ENCODE peak calls at places on chromosomes 13 and 19, in ten cellular contexts. One of them, this sample, is unnamed. For H3K4me1, the result is how much of the 10 kb centered on the place peaks cover.

GRCh38 chr13:21137696-21138095 is 38.7 kb downstream of the SKA3 start:
- DNase-seq in GM23248: peak
- DNase-seq in stomach: no peak
- DNase-seq in H9: no peak
- DNase-seq in colonic mucosa: no peak
- DNase-seq in Caco-2: no peak
- DNase-seq in neuronal stem cell: no peak
- DNase-seq in spleen: no peak
- DNase-seq in CD8-positive, alpha-beta T cell: no peak
- DNase-seq in ascending aorta: no peak
- DNase-seq in this sample: no peak

GRCh38 chr19:46107371-46107770 is 17.1 kb downstream of the IGFL3 start:
- DNase-seq in H9: no peak
- DNase-seq in neuronal stem cell: no peak
- DNase-seq in ascending aorta: no peak
- DNase-seq in colonic mucosa: no peak
- DNase-seq in GM23248: peak
- DNase-seq in spleen: no peak
- DNase-seq in stomach: no peak
- DNase-seq in CD8-positive, alpha-beta T cell: no peak
- DNase-seq in Caco-2: no peak
- DNase-seq in this sample: no peak

GRCh38 chr19:49896863-49897621 is at the start of gene IL4I1:
- DNase-seq in Caco-2: no peak
- DNase-seq in GM23248: peak
- DNase-seq in H9: no peak
- DNase-seq in stomach: no peak
- DNase-seq in CD8-positive, alpha-beta T cell: peak
- DNase-seq in spleen: peak
- DNase-seq in neuronal stem cell: no peak
- DNase-seq in ascending aorta: peak
- DNase-seq in colonic mucosa: no peak
- DNase-seq in this sample: no peak

GRCh38 chr13:111202149-111202548 is 87.0 kb downstream of the ARHGEF7 start:
- DNase-seq in stomach: no peak
- DNase-seq in spleen: no peak
- DNase-seq in GM23248: no peak
- DNase-seq in CD8-positive, alpha-beta T cell: no peak
- DNase-seq in colonic mucosa: no peak
- DNase-seq in Caco-2: no peak
- DNase-seq in neuronal stem cell: no peak
- DNase-seq in H9: no peak
- DNase-seq in ascending aorta: no peak
- DNase-seq in this sample: no peak

GRCh38 chr19:34365463-34366401 is 736 bp downstream of the GPI start:
- DNase-seq in colonic mucosa: peak
- DNase-seq in stomach: peak
- DNase-seq in H9: peak
- DNase-seq in spleen: peak
- DNase-seq in neuronal stem cell: no peak
- DNase-seq in CD8-positive, alpha-beta T cell: no peak
- DNase-seq in GM23248: peak
- DNase-seq in ascending aorta: no peak
- DNase-seq in Caco-2: no peak
- DNase-seq in this sample: no peak

GRCh38 chr13:77397636-77398035 is 70.7 kb upstream of the MYCBP2 start:
- DNase-seq in GM23248: peak
- DNase-seq in H9: no peak
- DNase-seq in stomach: no peak
- DNase-seq in CD8-positive, alpha-beta T cell: no peak
- DNase-seq in colonic mucosa: no peak
- DNase-seq in Caco-2: no peak
- DNase-seq in ascending aorta: no peak
- DNase-seq in spleen: no peak
- DNase-seq in neuronal stem cell: no peak
- DNase-seq in this sample: no peak

GRCh38 chr13:66180806-66181205 is 1049.3 kb downstream of the PCDH9 start:
- DNase-seq in stomach: no peak
- DNase-seq in colonic mucosa: no peak
- DNase-seq in Caco-2: no peak
- DNase-seq in neuronal stem cell: no peak
- DNase-seq in H9: no peak
- DNase-seq in CD8-positive, alpha-beta T cell: no peak
- DNase-seq in ascending aorta: no peak
- DNase-seq in spleen: no peak
- DNase-seq in GM23248: no peak
- DNase-seq in this sample: no peak

GRCh38 chr19:4415352-4415751 is 12.9 kb downstream of the CHAF1A start:
- DNase-seq in neuronal stem cell: no peak
- DNase-seq in colonic mucosa: no peak
- DNase-seq in GM23248: peak
- DNase-seq in stomach: no peak
- DNase-seq in ascending aorta: no peak
- DNase-seq in CD8-positive, alpha-beta T cell: no peak
- DNase-seq in H9: peak
- DNase-seq in Caco-2: no peak
- DNase-seq in spleen: no peak
- DNase-seq in this sample: no peak

GRCh38 chr13:113205428-113205931 is 3.0 kb downstream of the PCID2 start:
- DNase-seq in spleen: no peak
- DNase-seq in CD8-positive, alpha-beta T cell: no peak
- DNase-seq in Caco-2: no peak
- DNase-seq in colonic mucosa: no peak
- DNase-seq in H9: no peak
- DNase-seq in GM23248: peak
- DNase-seq in neuronal stem cell: no peak
- DNase-seq in stomach: no peak
- DNase-seq in ascending aorta: no peak
- DNase-seq in this sample: no peak

GRCh38 chr19:8028951-8029491 is 23.5 kb upstream of the CCL25 start:
- DNase-seq in Caco-2: peak
- DNase-seq in stomach: no peak
- DNase-seq in ascending aorta: no peak
- DNase-seq in colonic mucosa: no peak
- DNase-seq in neuronal stem cell: peak
- DNase-seq in CD8-positive, alpha-beta T cell: no peak
- DNase-seq in H9: peak
- DNase-seq in spleen: no peak
- DNase-seq in GM23248: peak
- DNase-seq in this sample: no peak

GRCh38 chr19:3773814-3774515 is 1.9 kb upstream of the RAX2 start:
- DNase-seq in Caco-2: no peak
- DNase-seq in spleen: no peak
- DNase-seq in colonic mucosa: no peak
- DNase-seq in H9: peak
- DNase-seq in ascending aorta: no peak
- DNase-seq in GM23248: no peak
- DNase-seq in CD8-positive, alpha-beta T cell: no peak
- DNase-seq in neuronal stem cell: no peak
- DNase-seq in stomach: no peak
- DNase-seq in this sample: no peak

GRCh38 chr19:21680679-21681078 is 86.7 kb downstream of the ZNF100 start:
- DNase-seq in neuronal stem cell: no peak
- DNase-seq in colonic mucosa: no peak
- DNase-seq in GM23248: no peak
- DNase-seq in ascending aorta: no peak
- DNase-seq in CD8-positive, alpha-beta T cell: no peak
- DNase-seq in Caco-2: no peak
- DNase-seq in spleen: no peak
- DNase-seq in H9: no peak
- DNase-seq in stomach: no peak
- DNase-seq in this sample: no peak

GRCh38 chr19:54209058-54209747 is 8.5 kb downstream of the RPS9 start:
- DNase-seq in spleen: peak
- DNase-seq in H9: peak
- DNase-seq in neuronal stem cell: no peak
- DNase-seq in colonic mucosa: no peak
- DNase-seq in CD8-positive, alpha-beta T cell: no peak
- DNase-seq in ascending aorta: no peak
- DNase-seq in stomach: no peak
- DNase-seq in Caco-2: peak
- DNase-seq in GM23248: no peak
- DNase-seq in this sample: no peak

GRCh38 chr13:108769213-108770070 is 140.0 kb downstream of the MYO16 start:
- DNase-seq in H9: no peak
- DNase-seq in neuronal stem cell: no peak
- DNase-seq in stomach: no peak
- DNase-seq in ascending aorta: no peak
- DNase-seq in CD8-positive, alpha-beta T cell: no peak
- DNase-seq in spleen: no peak
- DNase-seq in Caco-2: no peak
- DNase-seq in colonic mucosa: no peak
- DNase-seq in GM23248: no peak
- DNase-seq in this sample: no peak

GRCh38 chr13:31101511-31102170 is 60.1 kb downstream of the HSPH1 start:
- DNase-seq in neuronal stem cell: no peak
- DNase-seq in stomach: no peak
- DNase-seq in GM23248: peak
- DNase-seq in colonic mucosa: no peak
- DNase-seq in ascending aorta: no peak
- DNase-seq in CD8-positive, alpha-beta T cell: no peak
- DNase-seq in Caco-2: no peak
- DNase-seq in spleen: no peak
- DNase-seq in H9: no peak
- DNase-seq in this sample: no peak

GRCh38 chr13:46403851-46404731 is 17.0 kb upstream of the RUBCNL start:
- DNase-seq in ascending aorta: no peak
- DNase-seq in spleen: no peak
- DNase-seq in CD8-positive, alpha-beta T cell: no peak
- DNase-seq in Caco-2: no peak
- DNase-seq in H9: no peak
- DNase-seq in neuronal stem cell: no peak
- DNase-seq in colonic mucosa: no peak
- DNase-seq in stomach: no peak
- DNase-seq in GM23248: no peak
- DNase-seq in this sample: no peak
- H3K4me1 ChIP-seq in ascending aorta: under half
- H3K4me1 ChIP-seq in spleen: under half
- H3K4me1 ChIP-seq in CD8-positive, alpha-beta T cell: under half
- H3K4me1 ChIP-seq in Caco-2: under half
- H3K4me1 ChIP-seq in H9: under half
- H3K4me1 ChIP-seq in neuronal stem cell: under half
- H3K4me1 ChIP-seq in colonic mucosa: under half
- H3K4me1 ChIP-seq in stomach: under half
- H3K4me1 ChIP-seq in GM23248: under half
- H3K4me1 ChIP-seq in this sample: under half

GRCh38 chr19:56918682-56919307 is 78.3 kb upstream of the PEG3 start:
- DNase-seq in spleen: no peak
- DNase-seq in colonic mucosa: no peak
- DNase-seq in ascending aorta: no peak
- DNase-seq in neuronal stem cell: no peak
- DNase-seq in CD8-positive, alpha-beta T cell: no peak
- DNase-seq in H9: no peak
- DNase-seq in GM23248: no peak
- DNase-seq in stomach: no peak
- DNase-seq in Caco-2: no peak
- DNase-seq in this sample: no peak

GRCh38 chr19:56916528-56916927 is 76.0 kb upstream of the PEG3 start:
- DNase-seq in Caco-2: no peak
- DNase-seq in CD8-positive, alpha-beta T cell: no peak
- DNase-seq in stomach: no peak
- DNase-seq in ascending aorta: no peak
- DNase-seq in GM23248: no peak
- DNase-seq in H9: no peak
- DNase-seq in spleen: no peak
- DNase-seq in colonic mucosa: no peak
- DNase-seq in neuronal stem cell: no peak
- DNase-seq in this sample: no peak

GRCh38 chr19:56919308-56919995 is 78.9 kb upstream of the PEG3 start:
- DNase-seq in ascending aorta: no peak
- DNase-seq in colonic mucosa: no peak
- DNase-seq in H9: no peak
- DNase-seq in spleen: no peak
- DNase-seq in Caco-2: no peak
- DNase-seq in neuronal stem cell: no peak
- DNase-seq in GM23248: no peak
- DNase-seq in CD8-positive, alpha-beta T cell: no peak
- DNase-seq in stomach: no peak
- DNase-seq in this sample: no peak

GRCh38 chr19:56912406-56912805 is 71.9 kb upstream of the PEG3 start:
- DNase-seq in H9: no peak
- DNase-seq in neuronal stem cell: no peak
- DNase-seq in Caco-2: no peak
- DNase-seq in colonic mucosa: no peak
- DNase-seq in GM23248: no peak
- DNase-seq in ascending aorta: no peak
- DNase-seq in CD8-positive, alpha-beta T cell: no peak
- DNase-seq in stomach: no peak
- DNase-seq in spleen: no peak
- DNase-seq in this sample: no peak

GRCh38 chr19:56917998-56918397 is 77.5 kb upstream of the PEG3 start:
- DNase-seq in neuronal stem cell: no peak
- DNase-seq in ascending aorta: no peak
- DNase-seq in stomach: no peak
- DNase-seq in Caco-2: no peak
- DNase-seq in spleen: no peak
- DNase-seq in GM23248: no peak
- DNase-seq in CD8-positive, alpha-beta T cell: no peak
- DNase-seq in H9: no peak
- DNase-seq in colonic mucosa: no peak
- DNase-seq in this sample: no peak
- H3K4me1 ChIP-seq in neuronal stem cell: under half
- H3K4me1 ChIP-seq in ascending aorta: under half
- H3K4me1 ChIP-seq in stomach: under half
- H3K4me1 ChIP-seq in Caco-2: under half
- H3K4me1 ChIP-seq in spleen: under half
- H3K4me1 ChIP-seq in GM23248: under half
- H3K4me1 ChIP-seq in CD8-positive, alpha-beta T cell: under half
- H3K4me1 ChIP-seq in H9: under half
- H3K4me1 ChIP-seq in colonic mucosa: under half
- H3K4me1 ChIP-seq in this sample: under half

DNA sequence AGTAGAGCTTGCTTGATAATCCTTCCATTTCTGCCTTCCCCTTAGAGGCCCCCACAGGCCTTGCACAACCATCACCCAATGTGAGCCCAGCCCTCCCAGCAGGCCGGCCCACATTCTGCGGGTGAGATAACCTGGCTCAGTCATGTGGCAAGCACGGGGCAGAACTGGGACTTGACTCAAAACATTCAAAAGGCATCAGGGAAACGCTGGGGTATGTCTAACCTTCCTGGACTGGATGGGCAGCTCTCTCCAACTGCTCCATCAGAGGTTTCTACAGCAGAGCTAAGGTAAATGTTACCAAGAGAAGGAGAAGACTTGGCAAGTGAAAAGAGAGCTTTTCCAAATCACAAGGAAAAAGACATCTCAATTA is 24.8 kb downstream of the EPS15L1 start:
- DNase-seq in colonic mucosa: peak
- DNase-seq in Caco-2: peak
- DNase-seq in ascending aorta: peak
- DNase-seq in GM23248: peak
- DNase-seq in spleen: peak
- DNase-seq in neuronal stem cell: no peak
- DNase-seq in H9: no peak
- DNase-seq in stomach: peak
- DNase-seq in CD8-positive, alpha-beta T cell: peak
- DNase-seq in this sample: no peak
- H3K4me1 ChIP-seq in colonic mucosa: under half
- H3K4me1 ChIP-seq in Caco-2: under half
- H3K4me1 ChIP-seq in ascending aorta: under half
- H3K4me1 ChIP-seq in GM23248: under half
- H3K4me1 ChIP-seq in spleen: half or more
- H3K4me1 ChIP-seq in neuronal stem cell: under half
- H3K4me1 ChIP-seq in H9: under half
- H3K4me1 ChIP-seq in stomach: half or more
- H3K4me1 ChIP-seq in CD8-positive, alpha-beta T cell: under half
- H3K4me1 ChIP-seq in this sample: under half

GRCh38 chr19:13102416-13102665 is 317 bp downstream of the LYL1 start:
- DNase-seq in Caco-2: no peak
- DNase-seq in spleen: no peak
- DNase-seq in colonic mucosa: no peak
- DNase-seq in H9: no peak
- DNase-seq in neuronal stem cell: no peak
- DNase-seq in GM23248: peak
- DNase-seq in stomach: no peak
- DNase-seq in CD8-positive, alpha-beta T cell: no peak
- DNase-seq in ascending aorta: no peak
- DNase-seq in this sample: no peak
- H3K4me1 ChIP-seq in Caco-2: under half
- H3K4me1 ChIP-seq in spleen: half or more
- H3K4me1 ChIP-seq in colonic mucosa: under half
- H3K4me1 ChIP-seq in H9: under half
- H3K4me1 ChIP-seq in neuronal stem cell: under half
- H3K4me1 ChIP-seq in GM23248: under half
- H3K4me1 ChIP-seq in stomach: half or more
- H3K4me1 ChIP-seq in CD8-positive, alpha-beta T cell: half or more
- H3K4me1 ChIP-seq in ascending aorta: under half
- H3K4me1 ChIP-seq in this sample: under half